ENCODE peak calls at places on chromosome 21, in nine cellular contexts. One of them, this sample, is unnamed.

GRCh38 chr21:41966872-41967621 is 13.2 kb upstream of the C2CD2 start:
- DNase-seq in skeletal muscle cell: no peak
- DNase-seq in naive thymus-derived CD8-positive, alpha-beta T cell: no peak
- DNase-seq in HEK293T: no peak
- DNase-seq in HAP-1: no peak
- DNase-seq in DND-41: no peak
- DNase-seq in PC-3: no peak
- DNase-seq in AG10803: no peak
- DNase-seq in cardiac muscle cell: no peak
- DNase-seq in this sample: no peak

GRCh38 chr21:36550761-36551160 is 70.8 kb upstream of the CLDN14 start:
- DNase-seq in skeletal muscle cell: no peak
- DNase-seq in naive thymus-derived CD8-positive, alpha-beta T cell: no peak
- DNase-seq in HEK293T: no peak
- DNase-seq in HAP-1: no peak
- DNase-seq in DND-41: no peak
- DNase-seq in PC-3: no peak
- DNase-seq in AG10803: peak
- DNase-seq in cardiac muscle cell: no peak
- DNase-seq in this sample: no peak

GRCh38 chr21:38388684-38389676 is 109.3 kb downstream of the ERG start:
- DNase-seq in skeletal muscle cell: no peak
- DNase-seq in naive thymus-derived CD8-positive, alpha-beta T cell: no peak
- DNase-seq in HEK293T: no peak
- DNase-seq in HAP-1: no peak
- DNase-seq in DND-41: no peak
- DNase-seq in PC-3: no peak
- DNase-seq in AG10803: no peak
- DNase-seq in cardiac muscle cell: no peak
- DNase-seq in this sample: peak

GRCh38 chr21:33011462-33011861 is 14.3 kb upstream of the OLIG2 start:
- DNase-seq in skeletal muscle cell: peak
- DNase-seq in naive thymus-derived CD8-positive, alpha-beta T cell: no peak
- DNase-seq in HEK293T: no peak
- DNase-seq in HAP-1: no peak
- DNase-seq in DND-41: no peak
- DNase-seq in PC-3: peak
- DNase-seq in AG10803: peak
- DNase-seq in cardiac muscle cell: no peak
- DNase-seq in this sample: peak

GRCh38 chr21:33339938-33340337 is 15.2 kb downstream of the IFNAR1 start:
- DNase-seq in skeletal muscle cell: no peak
- DNase-seq in naive thymus-derived CD8-positive, alpha-beta T cell: no peak
- DNase-seq in HEK293T: no peak
- DNase-seq in HAP-1: no peak
- DNase-seq in DND-41: no peak
- DNase-seq in PC-3: no peak
- DNase-seq in AG10803: peak
- DNase-seq in cardiac muscle cell: no peak
- DNase-seq in this sample: no peak

GRCh38 chr21:45869121-45870007 is 112.2 kb upstream of the COL6A1 start:
- DNase-seq in skeletal muscle cell: no peak
- DNase-seq in naive thymus-derived CD8-positive, alpha-beta T cell: no peak
- DNase-seq in HEK293T: no peak
- DNase-seq in HAP-1: no peak
- DNase-seq in DND-41: no peak
- DNase-seq in PC-3: peak
- DNase-seq in AG10803: peak
- DNase-seq in cardiac muscle cell: no peak
- DNase-seq in this sample: peak

GRCh38 chr21:45536301-45537081 is 5.7 kb downstream of the SLC19A1 start:
- DNase-seq in skeletal muscle cell: no peak
- DNase-seq in naive thymus-derived CD8-positive, alpha-beta T cell: no peak
- DNase-seq in HEK293T: no peak
- DNase-seq in HAP-1: peak
- DNase-seq in DND-41: no peak
- DNase-seq in PC-3: no peak
- DNase-seq in AG10803: no peak
- DNase-seq in cardiac muscle cell: no peak
- DNase-seq in this sample: no peak

GRCh38 chr21:32566990-32567389 is 18.3 kb downstream of the TCP10L start:
- DNase-seq in skeletal muscle cell: no peak
- DNase-seq in naive thymus-derived CD8-positive, alpha-beta T cell: no peak
- DNase-seq in HEK293T: no peak
- DNase-seq in HAP-1: no peak
- DNase-seq in DND-41: no peak
- DNase-seq in PC-3: no peak
- DNase-seq in AG10803: no peak
- DNase-seq in cardiac muscle cell: no peak
- DNase-seq in this sample: no peak

GRCh38 chr21:35254006-35254751 is 205.1 kb upstream of the RUNX1 start:
- DNase-seq in skeletal muscle cell: peak
- DNase-seq in naive thymus-derived CD8-positive, alpha-beta T cell: no peak
- DNase-seq in HEK293T: no peak
- DNase-seq in HAP-1: no peak
- DNase-seq in DND-41: no peak
- DNase-seq in PC-3: peak
- DNase-seq in AG10803: peak
- DNase-seq in cardiac muscle cell: no peak
- DNase-seq in this sample: peak

GRCh38 chr21:23574932-23575331 is 2032.3 kb downstream of the MRPL39 start:
- DNase-seq in skeletal muscle cell: no peak
- DNase-seq in naive thymus-derived CD8-positive, alpha-beta T cell: no peak
- DNase-seq in HEK293T: no peak
- DNase-seq in HAP-1: no peak
- DNase-seq in DND-41: no peak
- DNase-seq in PC-3: no peak
- DNase-seq in AG10803: no peak
- DNase-seq in cardiac muscle cell: no peak
- DNase-seq in this sample: no peak

GRCh38 chr21:31310750-31311149 is 33.3 kb downstream of the TIAM1 start:
- DNase-seq in skeletal muscle cell: no peak
- DNase-seq in naive thymus-derived CD8-positive, alpha-beta T cell: no peak
- DNase-seq in HEK293T: no peak
- DNase-seq in HAP-1: no peak
- DNase-seq in DND-41: no peak
- DNase-seq in PC-3: peak
- DNase-seq in AG10803: no peak
- DNase-seq in cardiac muscle cell: no peak
- DNase-seq in this sample: no peak

GRCh38 chr21:32334980-32335471 is 36.4 kb downstream of the MRAP start:
- DNase-seq in skeletal muscle cell: no peak
- DNase-seq in naive thymus-derived CD8-positive, alpha-beta T cell: no peak
- DNase-seq in HEK293T: no peak
- DNase-seq in HAP-1: no peak
- DNase-seq in DND-41: no peak
- DNase-seq in PC-3: no peak
- DNase-seq in AG10803: peak
- DNase-seq in cardiac muscle cell: no peak
- DNase-seq in this sample: no peak

GRCh38 chr21:40445349-40445921 is 401.5 kb downstream of the DSCAM start:
- DNase-seq in skeletal muscle cell: no peak
- DNase-seq in naive thymus-derived CD8-positive, alpha-beta T cell: no peak
- DNase-seq in HEK293T: no peak
- DNase-seq in HAP-1: no peak
- DNase-seq in DND-41: no peak
- DNase-seq in PC-3: no peak
- DNase-seq in AG10803: no peak
- DNase-seq in cardiac muscle cell: no peak
- DNase-seq in this sample: no peak

GRCh38 chr21:31630062-31630711 is 29.3 kb upstream of the SOD1 start:
- DNase-seq in skeletal muscle cell: peak
- DNase-seq in naive thymus-derived CD8-positive, alpha-beta T cell: no peak
- DNase-seq in HEK293T: no peak
- DNase-seq in HAP-1: peak
- DNase-seq in DND-41: no peak
- DNase-seq in PC-3: peak
- DNase-seq in AG10803: peak
- DNase-seq in cardiac muscle cell: no peak
- DNase-seq in this sample: peak

GRCh38 chr21:33981341-33982101 is 65.9 kb upstream of the ATP5PO start:
- DNase-seq in skeletal muscle cell: peak
- DNase-seq in naive thymus-derived CD8-positive, alpha-beta T cell: no peak
- DNase-seq in HEK293T: no peak
- DNase-seq in HAP-1: no peak
- DNase-seq in DND-41: no peak
- DNase-seq in PC-3: no peak
- DNase-seq in AG10803: no peak
- DNase-seq in cardiac muscle cell: no peak
- DNase-seq in this sample: no peak

GRCh38 chr21:39030127-39030884 is 152.9 kb downstream of the PSMG1 start:
- DNase-seq in skeletal muscle cell: no peak
- DNase-seq in naive thymus-derived CD8-positive, alpha-beta T cell: no peak
- DNase-seq in HEK293T: no peak
- DNase-seq in HAP-1: no peak
- DNase-seq in DND-41: no peak
- DNase-seq in PC-3: peak
- DNase-seq in AG10803: no peak
- DNase-seq in cardiac muscle cell: peak
- DNase-seq in this sample: no peak

GRCh38 chr21:15908187-15908586 is 178.4 kb downstream of the USP25 start:
- DNase-seq in skeletal muscle cell: peak
- DNase-seq in naive thymus-derived CD8-positive, alpha-beta T cell: no peak
- DNase-seq in HEK293T: no peak
- DNase-seq in HAP-1: no peak
- DNase-seq in DND-41: no peak
- DNase-seq in PC-3: no peak
- DNase-seq in AG10803: peak
- DNase-seq in cardiac muscle cell: no peak
- DNase-seq in this sample: peak

GRCh38 chr21:29287383-29287782 is 11.3 kb upstream of the BACH1 start:
- DNase-seq in skeletal muscle cell: no peak
- DNase-seq in naive thymus-derived CD8-positive, alpha-beta T cell: no peak
- DNase-seq in HEK293T: no peak
- DNase-seq in HAP-1: no peak
- DNase-seq in DND-41: no peak
- DNase-seq in PC-3: no peak
- DNase-seq in AG10803: peak
- DNase-seq in cardiac muscle cell: no peak
- DNase-seq in this sample: peak

GRCh38 chr21:42337276-42337675 is 13.5 kb downstream of the TFF2 start:
- DNase-seq in skeletal muscle cell: no peak
- DNase-seq in naive thymus-derived CD8-positive, alpha-beta T cell: no peak
- DNase-seq in HEK293T: no peak
- DNase-seq in HAP-1: no peak
- DNase-seq in DND-41: no peak
- DNase-seq in PC-3: no peak
- DNase-seq in AG10803: no peak
- DNase-seq in cardiac muscle cell: no peak
- DNase-seq in this sample: no peak

GRCh38 chr21:42171091-42172053 is 47.6 kb upstream of the ABCG1 start:
- DNase-seq in skeletal muscle cell: no peak
- DNase-seq in naive thymus-derived CD8-positive, alpha-beta T cell: no peak
- DNase-seq in HEK293T: no peak
- DNase-seq in HAP-1: no peak
- DNase-seq in DND-41: no peak
- DNase-seq in PC-3: peak
- DNase-seq in AG10803: no peak
- DNase-seq in cardiac muscle cell: no peak
- DNase-seq in this sample: no peak

This sample was measured in brain microvascular endothelial cell.